ENCODE peak calls at places on chromosomes 5 and 9, in five cellular contexts. Y, S, H, B and Q are unnamed samples.

GRCh38 chr5:56050566-56051292 is 56.0 kb upstream of the IL6ST start:
- DNase-seq in Y (no peak), S (no peak), H (no peak), B (no peak), Q (no peak)

GRCh38 chr9:35406183-35406959 is 83.5 kb upstream of the RUSC2 start:
- DNase-seq in Y (no peak), S (no peak), H (peak; percentile 27), B (no peak), Q (no peak)

GRCh38 chr5:18314192-18314778 is 680.0 kb downstream of the TAF11L14 start:
- DNase-seq in Y (no peak), S (no peak), H (no peak), B (peak; percentile 6), Q (no peak)

GRCh38 chr9:138043411-138044345 is 166.1 kb downstream of the CACNA1B start:
- DNase-seq in Y (no peak), S (peak; percentile 46), H (no peak), B (no peak), Q (no peak)

GRCh38 chr9:118009585-118009984 is 305.4 kb downstream of the TLR4 start:
- DNase-seq in Y (no peak), S (no peak), H (no peak), B (no peak), Q (no peak)

GRCh38 chr5:179258001-179258921 is 87.0 kb downstream of the ADAMTS2 start:
- DNase-seq in Y (no peak), S (peak; percentile 62), H (peak; percentile 3), B (no peak), Q (no peak)

GRCh38 chr9:112849363-112849922 is 41.2 kb downstream of the SLC46A2 start:
- DNase-seq in Y (no peak), S (no peak), H (no peak), B (no peak), Q (peak; percentile 88)

GRCh38 chr5:139100825-139101224 is 97.3 kb downstream of the SIL1 start:
- DNase-seq in Y (no peak), S (no peak), H (no peak), B (peak; percentile 1), Q (no peak)

GRCh38 chr5:163261647-163262269 is 175.6 kb upstream of the CCNG1 start:
- DNase-seq in Y (no peak), S (no peak), H (no peak), B (no peak), Q (no peak)

GRCh38 chr5:172178301-172179031 is 9.6 kb downstream of the STK10 start:
- DNase-seq in Y (no peak), S (no peak), H (no peak), B (no peak), Q (peak; percentile 67)

GRCh38 chr5:166767858-166768257 is 1523.6 kb upstream of the WWC1 start:
- DNase-seq in Y (no peak), S (no peak), H (no peak), B (no peak), Q (no peak)

DNA sequence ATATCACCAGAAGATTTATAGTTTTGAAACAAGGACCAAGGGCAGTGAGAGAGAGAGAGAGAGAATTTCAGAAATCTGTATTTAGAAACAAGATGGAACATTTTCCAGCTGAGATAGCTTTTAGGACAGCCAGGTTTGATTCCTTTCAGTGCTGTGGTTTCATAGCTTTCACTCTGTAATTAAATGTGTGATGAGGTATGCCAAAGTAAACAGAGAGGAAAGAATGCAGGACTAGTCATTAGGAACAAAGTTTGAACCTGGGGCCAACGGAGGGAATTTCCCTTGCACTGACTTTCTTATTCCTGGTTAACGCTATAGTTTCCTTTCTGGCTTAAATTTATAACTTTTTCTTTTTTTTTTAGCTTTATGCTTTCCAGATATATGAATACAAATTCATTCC is 10.0 kb upstream of the CCL28 start:
- DNase-seq in Y (no peak), S (no peak), H (peak; percentile 55), B (no peak), Q (no peak)
- TF ChIP-seq POLR2AphosphoS5 in Y (no peak), S (no peak), H (peak; percentile 34), B (no peak), Q (no peak)

GRCh38 chr9:134602547-134603362 is 38.8 kb upstream of the COL5A1 start:
- DNase-seq in Y (no peak), S (peak; percentile 64), H (peak; percentile 30), B (peak; percentile 64), Q (no peak)
- TF ChIP-seq POLR2AphosphoS5 in Y (no peak), S (no peak), H (peak; percentile 17), B (no peak), Q (no peak)

GRCh38 chr9:18539203-18539602 is 65.2 kb downstream of the ADAMTSL1 start:
- DNase-seq in Y (no peak), S (no peak), H (no peak), B (no peak), Q (no peak)

GRCh38 chr9:18544456-18544855 is 70.5 kb downstream of the ADAMTSL1 start:
- DNase-seq in Y (no peak), S (no peak), H (no peak), B (no peak), Q (no peak)

GRCh38 chr9:18548456-18548855 is 74.5 kb downstream of the ADAMTSL1 start:
- DNase-seq in Y (no peak), S (no peak), H (no peak), B (no peak), Q (no peak)

GRCh38 chr9:18542837-18543405 is 69.0 kb downstream of the ADAMTSL1 start:
- DNase-seq in Y (no peak), S (no peak), H (no peak), B (no peak), Q (no peak)

DNA sequence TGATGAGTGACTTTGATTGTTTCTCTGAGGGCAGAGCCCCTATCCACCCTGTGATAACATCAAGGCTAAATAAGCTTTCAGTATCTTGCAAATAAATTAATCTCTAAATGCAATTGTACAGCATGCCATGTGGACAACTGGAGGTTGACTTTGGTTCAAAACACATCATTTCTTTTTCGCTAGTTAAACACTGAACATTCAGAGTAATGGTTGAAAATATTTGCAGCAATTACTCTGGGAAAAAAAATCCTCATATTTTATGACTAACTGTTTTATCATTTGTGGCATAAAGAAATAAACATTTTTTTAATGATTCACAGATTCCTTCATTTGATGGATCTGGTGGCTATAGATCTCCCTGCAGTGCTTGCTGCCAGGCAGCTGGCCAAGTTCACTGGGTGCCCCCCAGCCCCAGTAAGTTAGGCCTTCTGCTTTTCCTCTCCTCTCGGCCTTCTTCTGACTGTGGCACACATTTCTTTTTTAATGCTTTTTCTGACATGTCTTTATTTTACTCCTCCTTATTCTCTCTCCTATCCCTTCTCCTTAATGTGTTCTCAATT is 69.5 kb downstream of the ADAMTSL1 start:
- DNase-seq in Y (no peak), S (no peak), H (no peak), B (no peak), Q (no peak)
- TF ChIP-seq POLR2AphosphoS5 in Y (no peak), S (peak; percentile 11), H (no peak), B (no peak), Q (no peak)

DNA sequence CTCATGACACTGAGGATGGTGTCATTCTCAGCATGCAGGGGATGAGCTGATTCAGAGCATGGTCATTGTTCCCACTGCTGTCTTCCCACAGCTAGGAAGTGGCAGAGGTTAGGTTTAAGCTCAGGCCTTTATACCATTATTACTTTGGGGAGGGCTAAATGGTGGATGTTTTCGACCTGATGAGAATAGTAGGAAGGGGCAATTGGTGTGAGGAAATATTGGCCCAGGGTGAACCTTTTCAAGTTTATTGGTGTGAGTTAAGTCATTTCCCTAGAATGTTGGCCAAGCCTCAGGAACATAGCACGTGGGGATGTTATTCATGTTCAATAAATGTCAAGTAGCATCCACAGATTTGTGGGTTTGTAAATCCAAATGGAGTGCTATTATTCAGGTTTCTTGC is 59.6 kb downstream of the ARHGAP26 start:
- DNase-seq in Y (no peak), S (no peak), H (no peak), B (no peak), Q (no peak)
- TF ChIP-seq POLR2AphosphoS5 in Y (no peak), S (peak; percentile 82), H (peak; percentile 71), B (no peak), Q (no peak)

GRCh38 chr5:11322133-11322532 is 561.1 kb upstream of the DAP start:
- DNase-seq in Y (no peak), S (no peak), H (no peak), B (no peak), Q (peak; percentile 30)
- TF ChIP-seq POLR2AphosphoS5 in Y (no peak), S (no peak), H (no peak), B (no peak), Q (no peak)

DNA sequence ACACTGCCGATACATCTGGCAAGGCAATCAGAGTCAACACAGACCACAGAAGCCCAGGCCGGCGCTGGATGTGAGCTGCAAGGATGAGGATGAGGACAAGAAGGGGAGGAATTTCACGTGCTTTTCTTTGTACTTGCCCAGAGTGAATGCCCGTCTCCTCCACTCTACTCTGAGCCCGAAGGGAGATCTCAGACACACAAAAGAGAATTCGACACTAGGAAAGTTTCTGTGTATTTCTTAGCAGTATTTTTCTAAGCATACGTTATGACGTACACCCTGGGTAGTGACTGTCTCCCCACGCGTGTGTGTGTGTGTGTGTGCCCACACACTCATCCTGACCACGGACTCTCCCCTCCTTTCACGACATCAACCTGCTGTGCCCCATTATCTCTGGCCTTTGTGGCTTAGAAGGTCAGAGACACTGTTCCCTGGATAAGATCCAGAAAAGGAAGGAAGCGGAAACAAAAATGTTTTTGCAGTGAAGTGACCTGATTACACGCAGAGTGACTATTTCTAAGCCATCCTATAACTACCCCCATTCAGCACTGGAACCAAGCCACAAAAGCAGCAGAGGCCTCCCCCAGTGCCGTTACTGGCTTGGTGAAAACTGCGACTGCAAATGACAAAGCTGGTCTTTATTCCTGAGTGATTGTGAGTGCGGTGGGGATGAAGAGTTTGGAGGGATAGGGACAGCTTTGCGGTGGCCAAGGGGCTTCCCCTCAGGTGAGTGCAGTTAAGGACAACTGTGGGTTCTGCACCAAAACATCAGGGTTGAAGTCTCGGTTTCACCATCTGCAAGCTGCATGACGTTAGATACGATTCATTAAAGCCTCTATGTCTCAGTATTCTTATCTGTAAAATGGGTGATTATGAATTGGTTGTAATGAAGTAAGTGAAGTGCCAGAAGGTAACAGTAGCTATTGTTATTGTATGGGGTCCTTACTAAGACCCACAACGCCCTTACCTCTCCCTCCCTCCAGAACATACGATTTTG is 227.1 kb upstream of the DAPK1 start:
- DNase-seq in Y (no peak), S (no peak), H (no peak), B (no peak), Q (no peak)
- TF ChIP-seq POLR2AphosphoS5 in Y (no peak), S (no peak), H (no peak), B (no peak), Q (no peak)